ENCODE peak calls at places on chromosomes 5 and 9, in five cellular contexts. One of them, this sample, is unnamed. For H3K36me3, the result is how much of the 10 kb centered on the place peaks cover.

GRCh38 chr5:5132896-5133295 is 7.2 kb upstream of the ADAMTS16 start:
- DNase-seq in GM23338: no peak
- DNase-seq in ascending aorta: no peak
- DNase-seq in astrocyte: no peak
- DNase-seq in neural progenitor cell: no peak
- DNase-seq in this sample: no peak

GRCh38 chr5:7495133-7495521 is 99.2 kb downstream of the ADCY2 start:
- DNase-seq in ascending aorta: no peak
- DNase-seq in neural progenitor cell: peak
- DNase-seq in astrocyte: no peak
- DNase-seq in GM23338: no peak
- DNase-seq in this sample: no peak

GRCh38 chr5:54385994-54386393 is 69.5 kb upstream of the HSPB3 start:
- DNase-seq in GM23338: no peak
- DNase-seq in ascending aorta: no peak
- DNase-seq in neural progenitor cell: no peak
- DNase-seq in astrocyte: no peak
- DNase-seq in this sample: no peak

GRCh38 chr9:89806371-89807100 is 201.7 kb downstream of the GADD45G start:
- DNase-seq in neural progenitor cell: no peak
- DNase-seq in GM23338: no peak
- DNase-seq in ascending aorta: no peak
- DNase-seq in astrocyte: peak
- DNase-seq in this sample: no peak

GRCh38 chr5:115702025-115702424 is 76.2 kb upstream of the TMED7 start:
- DNase-seq in ascending aorta: no peak
- DNase-seq in GM23338: no peak
- DNase-seq in astrocyte: no peak
- DNase-seq in neural progenitor cell: no peak
- DNase-seq in this sample: no peak

GRCh38 chr9:117191504-117192375 is 223.1 kb downstream of the ASTN2 start:
- DNase-seq in GM23338: no peak
- DNase-seq in ascending aorta: no peak
- DNase-seq in astrocyte: no peak
- DNase-seq in neural progenitor cell: no peak
- DNase-seq in this sample: no peak

GRCh38 chr5:98755406-98755805 is 18.1 kb upstream of the RGMB start:
- DNase-seq in astrocyte: peak
- DNase-seq in GM23338: no peak
- DNase-seq in ascending aorta: no peak
- DNase-seq in neural progenitor cell: no peak
- DNase-seq in this sample: no peak

GRCh38 chr5:17127743-17128231 is 89.6 kb upstream of the BASP1 start:
- DNase-seq in GM23338: no peak
- DNase-seq in neural progenitor cell: no peak
- DNase-seq in ascending aorta: no peak
- DNase-seq in astrocyte: peak
- DNase-seq in this sample: no peak

GRCh38 chr9:33466565-33467495 is 6.9 kb downstream of the NOL6 start:
- DNase-seq in neural progenitor cell: peak
- DNase-seq in astrocyte: no peak
- DNase-seq in GM23338: peak
- DNase-seq in ascending aorta: no peak
- DNase-seq in this sample: peak

GRCh38 chr9:37107701-37108100 is 12.7 kb upstream of the ZCCHC7 start:
- DNase-seq in GM23338: no peak
- DNase-seq in astrocyte: no peak
- DNase-seq in neural progenitor cell: no peak
- DNase-seq in ascending aorta: no peak
- DNase-seq in this sample: no peak

GRCh38 chr9:88433583-88434240 is 45.5 kb downstream of the SPIN1 start:
- DNase-seq in GM23338: no peak
- DNase-seq in ascending aorta: no peak
- DNase-seq in astrocyte: peak
- DNase-seq in neural progenitor cell: no peak
- DNase-seq in this sample: no peak

GRCh38 chr5:39256472-39256871 is 37.1 kb upstream of the FYB1 start:
- DNase-seq in ascending aorta: no peak
- DNase-seq in neural progenitor cell: no peak
- DNase-seq in astrocyte: peak
- DNase-seq in GM23338: no peak
- DNase-seq in this sample: no peak

GRCh38 chr5:165525268-165525667 is 2019.8 kb downstream of the MAT2B start:
- DNase-seq in ascending aorta: no peak
- DNase-seq in GM23338: no peak
- DNase-seq in neural progenitor cell: no peak
- DNase-seq in astrocyte: peak
- DNase-seq in this sample: no peak

GRCh38 chr5:60026174-60026573 is 132.6 kb upstream of the PDE4D start:
- DNase-seq in GM23338: no peak
- DNase-seq in ascending aorta: no peak
- DNase-seq in astrocyte: peak
- DNase-seq in neural progenitor cell: no peak
- DNase-seq in this sample: no peak

GRCh38 chr9:97934321-97935115 is 3.5 kb downstream of the HEMGN start:
- DNase-seq in astrocyte: no peak
- DNase-seq in ascending aorta: no peak
- DNase-seq in neural progenitor cell: peak
- DNase-seq in GM23338: peak
- DNase-seq in this sample: no peak

GRCh38 chr9:27260789-27261516 is 36.0 kb downstream of the EQTN start:
- DNase-seq in astrocyte: no peak
- DNase-seq in GM23338: no peak
- DNase-seq in neural progenitor cell: no peak
- DNase-seq in ascending aorta: no peak
- DNase-seq in this sample: no peak

GRCh38 chr9:37151802-37152201 is 31.4 kb downstream of the ZCCHC7 start:
- DNase-seq in neural progenitor cell: no peak
- DNase-seq in astrocyte: no peak
- DNase-seq in GM23338: no peak
- DNase-seq in ascending aorta: no peak
- DNase-seq in this sample: no peak

GRCh38 chr5:159324097-159324760 is 6.1 kb downstream of the IL12B start:
- DNase-seq in ascending aorta: no peak
- DNase-seq in GM23338: no peak
- DNase-seq in astrocyte: peak
- DNase-seq in neural progenitor cell: no peak
- DNase-seq in this sample: peak

GRCh38 chr5:97544279-97545077 is 361.4 kb upstream of the RIOK2 start:
- DNase-seq in astrocyte: no peak
- DNase-seq in ascending aorta: no peak
- DNase-seq in GM23338: peak
- DNase-seq in neural progenitor cell: no peak
- DNase-seq in this sample: no peak

GRCh38 chr5:170721681-170722080 is 61.8 kb upstream of the GABRP start:
- DNase-seq in astrocyte: no peak
- DNase-seq in ascending aorta: no peak
- DNase-seq in GM23338: no peak
- DNase-seq in neural progenitor cell: no peak
- DNase-seq in this sample: no peak

GRCh38 chr9:72888032-72888431 is 64.8 kb downstream of the ALDH1A1 start:
- DNase-seq in ascending aorta: no peak
- DNase-seq in neural progenitor cell: no peak
- DNase-seq in astrocyte: no peak
- DNase-seq in GM23338: no peak
- DNase-seq in this sample: no peak

GRCh38 chr5:139700711-139701693 is 52.9 kb downstream of the CXXC5 start:
- DNase-seq in ascending aorta: no peak
- DNase-seq in neural progenitor cell: peak
- DNase-seq in astrocyte: no peak
- DNase-seq in GM23338: peak
- DNase-seq in this sample: peak

GRCh38 chr5:134523543-134524136 is 1.8 kb upstream of the JADE2 start:
- DNase-seq in ascending aorta: no peak
- DNase-seq in neural progenitor cell: no peak
- DNase-seq in astrocyte: no peak
- DNase-seq in GM23338: no peak
- DNase-seq in this sample: no peak

GRCh38 chr5:65213921-65214525 is 267.7 kb downstream of the ADAMTS6 start:
- DNase-seq in neural progenitor cell: peak
- DNase-seq in ascending aorta: no peak
- DNase-seq in astrocyte: no peak
- DNase-seq in GM23338: peak
- DNase-seq in this sample: peak

GRCh38 chr9:29203216-29203930 is 1630.1 kb upstream of the C9orf72 start:
- DNase-seq in neural progenitor cell: no peak
- DNase-seq in GM23338: no peak
- DNase-seq in astrocyte: no peak
- DNase-seq in ascending aorta: no peak
- DNase-seq in this sample: no peak

GRCh38 chr5:5350101-5350500 is 72.4 kb upstream of the ICE1 start:
- DNase-seq in ascending aorta: no peak
- DNase-seq in neural progenitor cell: no peak
- DNase-seq in astrocyte: peak
- DNase-seq in GM23338: no peak
- DNase-seq in this sample: no peak

GRCh38 chr5:124873189-124873588 is 126.8 kb upstream of the ZNF608 start:
- DNase-seq in neural progenitor cell: no peak
- DNase-seq in GM23338: no peak
- DNase-seq in astrocyte: no peak
- DNase-seq in ascending aorta: no peak
- DNase-seq in this sample: no peak

GRCh38 chr5:142059304-142059940 is 46.6 kb upstream of the GNPDA1 start:
- DNase-seq in astrocyte: no peak
- DNase-seq in neural progenitor cell: no peak
- DNase-seq in GM23338: peak
- DNase-seq in ascending aorta: no peak
- DNase-seq in this sample: no peak
- TF ChIP-seq CTCF in astrocyte: no peak
- TF ChIP-seq CTCF in neural progenitor cell: no peak
- TF ChIP-seq CTCF in GM23338: peak
- TF ChIP-seq CTCF in ascending aorta: peak
- TF ChIP-seq CTCF in this sample: peak

GRCh38 chr5:149497357-149497756 is 53.9 kb downstream of the CSNK1A1 start:
- DNase-seq in ascending aorta: no peak
- DNase-seq in neural progenitor cell: no peak
- DNase-seq in astrocyte: peak
- DNase-seq in GM23338: peak
- DNase-seq in this sample: no peak

GRCh38 chr5:149500922-149501582 is 50.2 kb downstream of the CSNK1A1 start:
- DNase-seq in GM23338: no peak
- DNase-seq in neural progenitor cell: no peak
- DNase-seq in astrocyte: peak
- DNase-seq in ascending aorta: no peak
- DNase-seq in this sample: no peak

GRCh38 chr5:149496166-149496565 is 55.1 kb downstream of the CSNK1A1 start:
- DNase-seq in ascending aorta: no peak
- DNase-seq in GM23338: no peak
- DNase-seq in neural progenitor cell: no peak
- DNase-seq in astrocyte: peak
- DNase-seq in this sample: no peak

GRCh38 chr5:149495673-149496072 is 55.6 kb downstream of the CSNK1A1 start:
- DNase-seq in GM23338: no peak
- DNase-seq in ascending aorta: no peak
- DNase-seq in neural progenitor cell: no peak
- DNase-seq in astrocyte: no peak
- DNase-seq in this sample: no peak

DNA sequence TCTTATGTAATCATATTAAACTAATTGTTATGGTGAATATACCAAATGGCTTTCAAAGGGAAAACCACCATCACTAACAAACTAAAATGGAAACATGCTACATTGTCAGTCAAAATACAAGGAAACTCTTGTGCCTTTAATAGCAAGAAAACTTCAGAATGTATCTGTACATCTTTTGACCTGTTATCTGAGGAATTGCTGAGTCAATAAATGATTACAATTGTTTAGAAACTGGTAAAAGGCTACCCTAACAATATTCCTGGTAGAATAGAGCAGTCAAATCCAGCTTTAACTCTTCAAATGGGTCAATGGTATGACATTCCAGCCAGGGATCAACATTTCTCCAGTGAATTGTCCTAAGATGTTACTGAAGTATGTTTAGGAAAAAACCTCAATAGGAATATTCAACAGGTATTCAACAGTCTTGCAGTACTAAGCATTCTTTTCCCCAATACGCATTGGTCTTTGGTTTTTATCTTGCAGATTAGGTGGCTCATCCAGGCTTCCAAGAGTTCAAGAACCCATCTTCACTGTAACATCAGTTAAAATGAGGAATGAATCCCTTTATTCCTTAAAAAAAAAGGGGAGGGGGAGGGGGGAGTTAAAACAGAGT is 52.4 kb downstream of the CSNK1A1 start:
- DNase-seq in astrocyte: no peak
- DNase-seq in GM23338: peak
- DNase-seq in neural progenitor cell: no peak
- DNase-seq in ascending aorta: no peak
- DNase-seq in this sample: no peak
- H3K36me3 ChIP-seq in astrocyte: half or more
- H3K36me3 ChIP-seq in GM23338: under half
- H3K36me3 ChIP-seq in neural progenitor cell: under half
- H3K36me3 ChIP-seq in ascending aorta: under half
- H3K36me3 ChIP-seq in this sample: half or more

DNA sequence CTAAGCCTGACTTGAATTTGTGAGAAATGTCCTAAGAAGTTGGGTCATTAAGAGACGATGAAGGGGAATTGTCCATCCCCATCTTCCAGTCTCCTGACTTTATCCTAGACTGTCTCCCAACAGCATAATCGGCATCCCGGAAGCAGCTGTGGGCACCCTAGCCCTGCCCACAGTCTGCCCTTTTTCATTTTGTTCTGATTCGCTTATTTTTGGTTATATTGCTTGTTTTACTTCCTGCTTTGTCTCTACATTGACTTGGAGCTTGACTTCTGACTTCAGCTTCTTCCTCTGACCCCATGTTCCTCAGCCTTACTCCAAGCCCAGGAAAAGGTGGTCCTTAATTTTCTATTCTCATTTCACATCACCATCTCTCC is 41.8 kb downstream of the UGCG start:
- DNase-seq in GM23338: no peak
- DNase-seq in astrocyte: no peak
- DNase-seq in neural progenitor cell: no peak
- DNase-seq in ascending aorta: no peak
- DNase-seq in this sample: no peak
- H3K27ac ChIP-seq in GM23338: no peak
- H3K27ac ChIP-seq in astrocyte: peak
- H3K27ac ChIP-seq in neural progenitor cell: no peak
- H3K27ac ChIP-seq in ascending aorta: peak
- H3K27ac ChIP-seq in this sample: no peak

DNA sequence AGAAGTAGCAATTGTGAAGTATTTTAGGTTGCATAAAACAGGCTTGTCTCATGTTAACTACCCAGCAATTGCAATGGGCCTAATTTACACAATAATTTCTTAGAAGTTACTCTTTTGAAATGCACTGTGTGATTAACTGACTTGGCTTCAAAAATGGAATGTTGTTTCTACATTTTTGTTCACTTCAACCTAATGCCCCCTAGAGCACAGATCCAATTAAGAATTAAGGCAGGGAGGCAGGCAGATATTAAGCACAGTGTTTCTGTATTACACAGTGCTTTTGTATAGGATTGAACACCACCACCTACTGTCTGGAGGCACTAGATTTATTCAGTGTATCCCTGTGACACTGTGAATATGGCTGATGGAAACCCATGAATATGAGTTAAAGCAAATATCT is 302.1 kb downstream of the FBXL17 start:
- DNase-seq in GM23338: no peak
- DNase-seq in astrocyte: no peak
- DNase-seq in neural progenitor cell: no peak
- DNase-seq in ascending aorta: no peak
- DNase-seq in this sample: no peak
- TF ChIP-seq CTCF in GM23338: peak
- TF ChIP-seq CTCF in astrocyte: no peak
- TF ChIP-seq CTCF in neural progenitor cell: no peak
- TF ChIP-seq CTCF in ascending aorta: no peak
- TF ChIP-seq CTCF in this sample: peak

This sample was measured in WERI-Rb-1.